ENCODE peak calls at places on chromosomes 4 and X, in nine cellular contexts. K is tibial nerve; Q is NCI-H187; O is GM23248; X is brain microvascular endothelial cell; E is stimulated activated CD4-positive, alpha-beta T cell treated with anti-CD3 and anti-CD28 coated beads, TNF-alpha, amount 100 ng/mL, for 4 hours; T is activated CD8-positive, alpha-beta memory T cell treated with anti-CD3 and anti-CD28 coated beads for 1 hour; I is left cardiac atrium; N is AG20443. F is an unnamed sample.

GRCh38 chr4:94032754-94033153 is 174.9 kb upstream of the SMARCAD1 start:
- DNase-seq in I (no peak), Q (no peak), T (no peak), O (peak), X (peak), N (peak), K (no peak), E (no peak), F (no peak)

GRCh38 chr4:92012899-92013867 is 290.6 kb upstream of the GRID2 start:
- DNase-seq in K (no peak), X (no peak), I (no peak), N (no peak), Q (no peak), E (no peak), O (no peak), T (no peak), F (no peak)

GRCh38 chrX:137166591-137166990 is 132.8 kb upstream of the GPR101 start:
- DNase-seq in K (no peak), T (no peak), Q (no peak), X (no peak), N (no peak), E (no peak), I (no peak), O (no peak), F (no peak)

GRCh38 chrX:63664083-63664482 is 120.9 kb downstream of the ARHGEF9 start:
- DNase-seq in K (no peak), N (no peak), Q (no peak), E (no peak), T (no peak), I (no peak), X (no peak), O (peak), F (no peak)

GRCh38 chr4:150769845-150770244 is 187.9 kb downstream of the MAB21L2 start:
- DNase-seq in O (no peak), T (no peak), N (no peak), K (no peak), I (no peak), E (no peak), Q (no peak), X (peak), F (no peak)

GRCh38 chrX:97057349-97057909 is 173.7 kb downstream of the RPA4 start:
- DNase-seq in I (no peak), X (no peak), Q (no peak), O (no peak), E (no peak), K (no peak), N (no peak), T (no peak), F (no peak)

GRCh38 chr4:142383800-142384470 is 462.2 kb downstream of the INPP4B start:
- DNase-seq in X (no peak), K (no peak), E (no peak), I (no peak), T (no peak), Q (no peak), O (peak), N (no peak), F (peak)

GRCh38 chr4:2436301-2436700 is 17.5 kb downstream of the CFAP99 start:
- DNase-seq in N (peak), Q (no peak), E (no peak), I (no peak), X (no peak), T (no peak), K (no peak), O (peak), F (no peak)

GRCh38 chrX:120769576-120770341 is 105.9 kb downstream of the CT47B1 start:
- DNase-seq in I (no peak), X (peak), K (no peak), Q (no peak), N (peak), T (no peak), O (peak), E (no peak), F (peak)

GRCh38 chrX:13064599-13065143 is 20.3 kb upstream of the FAM9C start:
- DNase-seq in T (no peak), I (no peak), Q (no peak), O (peak), E (no peak), K (no peak), X (peak), N (peak), F (no peak)

GRCh38 chr4:113435893-113436292 is 325.6 kb downstream of the CAMK2D start:
- DNase-seq in E (peak), K (peak), I (peak), T (no peak), O (peak), X (peak), N (peak), Q (peak), F (peak)

GRCh38 chr4:168656946-168657473 is 160.2 kb downstream of the PALLD start:
- DNase-seq in Q (no peak), T (no peak), K (no peak), N (no peak), O (no peak), I (no peak), E (no peak), X (no peak), F (no peak)

GRCh38 chr4:77893451-77893850 is 30.8 kb downstream of the MRPL1 start:
- DNase-seq in Q (no peak), I (no peak), E (no peak), O (no peak), T (no peak), K (no peak), X (no peak), N (no peak), F (no peak)

GRCh38 chrX:134469481-134469880 is 9.5 kb downstream of the HPRT1 start:
- DNase-seq in Q (no peak), T (no peak), O (peak), X (peak), N (peak), E (no peak), K (no peak), I (no peak), F (no peak)

GRCh38 chr4:8370106-8370787 is 70.3 kb downstream of the ACOX3 start:
- DNase-seq in O (no peak), N (no peak), T (no peak), E (no peak), Q (no peak), K (no peak), I (no peak), X (no peak), F (peak)

GRCh38 chr4:114729339-114729738 is 130.7 kb downstream of the UGT8 start:
- DNase-seq in X (no peak), I (no peak), K (no peak), Q (no peak), E (no peak), O (no peak), T (no peak), N (no peak), F (no peak)

GRCh38 chr4:173013232-173013932 is 155.2 kb upstream of the GALNT7 start:
- DNase-seq in T (no peak), E (peak), X (peak), K (peak), Q (peak), I (no peak), O (peak), N (peak), F (peak)

GRCh38 chrX:14832591-14832990 is 40.3 kb downstream of the FANCB start:
- DNase-seq in O (peak), T (no peak), Q (no peak), K (no peak), I (no peak), E (no peak), X (no peak), N (no peak), F (no peak)

GRCh38 chr4:82638479-82638878 is 76.7 kb upstream of the TMEM150C start:
- DNase-seq in K (no peak), Q (no peak), I (no peak), N (no peak), T (no peak), X (no peak), O (no peak), E (no peak), F (no peak)

GRCh38 chr4:26065833-26066232 is 151.8 kb downstream of the SMIM20 start:
- DNase-seq in Q (no peak), O (no peak), X (no peak), N (no peak), I (no peak), T (no peak), K (no peak), E (no peak), F (no peak)

GRCh38 chrX:136387951-136388502 is 87.3 kb downstream of the ADGRG4 start:
- DNase-seq in N (no peak), X (no peak), T (no peak), O (no peak), Q (no peak), K (no peak), E (no peak), I (no peak), F (no peak)

GRCh38 chr4:7291372-7292135 is 99.2 kb downstream of the SORCS2 start:
- DNase-seq in K (peak), I (peak), Q (no peak), O (no peak), X (peak), E (no peak), N (peak), T (no peak), F (no peak)

GRCh38 chr4:159273126-159273438 is 170.2 kb downstream of the RAPGEF2 start:
- DNase-seq in E (no peak), N (no peak), T (no peak), O (no peak), Q (no peak), K (no peak), X (no peak), I (no peak), F (no peak)

GRCh38 chrX:124113799-124114600 is 152.5 kb downstream of the STAG2 start:
- DNase-seq in K (no peak), O (no peak), N (no peak), T (no peak), I (no peak), E (no peak), Q (no peak), X (no peak), F (no peak)

GRCh38 chr4:24472514-24473308 is 111.6 kb downstream of the DHX15 start:
- DNase-seq in E (peak), T (no peak), O (peak), Q (peak), I (peak), K (peak), N (peak), X (peak), F (peak)

GRCh38 chr4:145181091-145181501 is 707 bp upstream of the OTUD4 start:
- DNase-seq in E (no peak), Q (peak), O (no peak), I (no peak), N (no peak), T (no peak), X (no peak), K (no peak), F (no peak)

GRCh38 chr4:1879491-1879890 is 8.3 kb downstream of the NSD2 start:
- DNase-seq in K (no peak), I (no peak), O (peak), N (no peak), T (no peak), X (no peak), E (no peak), Q (no peak), F (no peak)

GRCh38 chrX:47452112-47452511 is 30.9 kb downstream of the ZNF41 start:
- DNase-seq in I (no peak), Q (no peak), K (no peak), E (no peak), O (no peak), X (no peak), N (no peak), T (no peak), F (no peak)

GRCh38 chr4:145177511-145177905 is 2.9 kb downstream of the OTUD4 start:
- DNase-seq in Q (no peak), K (no peak), N (peak), O (peak), E (no peak), I (no peak), X (no peak), T (no peak), F (no peak)

GRCh38 chr4:157634057-157634456 is 413.5 kb downstream of the GRIA2 start:
- DNase-seq in X (no peak), Q (no peak), N (no peak), O (no peak), I (no peak), T (no peak), K (no peak), E (no peak), F (no peak)

GRCh38 chrX:2677764-2678163 is 13.3 kb upstream of the CD99 start:
- DNase-seq in Q (no peak), X (peak), K (peak), T (no peak), E (no peak), I (peak), O (peak), N (peak), F (peak)

GRCh38 chrX:81336455-81337144 is 134.7 kb downstream of the SH3BGRL start:
- DNase-seq in N (no peak), X (no peak), I (no peak), Q (no peak), T (no peak), O (no peak), E (no peak), K (no peak), F (no peak)

GRCh38 chr4:25951390-25951952 is 37.5 kb downstream of the SMIM20 start:
- DNase-seq in O (no peak), E (no peak), X (no peak), Q (no peak), T (no peak), K (no peak), I (no peak), N (no peak), F (no peak)

GRCh38 chr4:152936446-152937279 is 540 bp downstream of the FHDC1 start:
- DNase-seq in Q (no peak), K (no peak), E (no peak), T (no peak), O (peak), I (peak), X (no peak), N (peak), F (peak)

GRCh38 chrX:130878350-130879341 is 24.4 kb downstream of the ENOX2 start:
- DNase-seq in N (peak), O (peak), Q (no peak), K (no peak), E (no peak), I (peak), T (no peak), X (peak), F (no peak)

GRCh38 chr4:78552398-78553396 is 1.1 kb downstream of the ANXA3 start:
- DNase-seq in I (no peak), Q (no peak), K (no peak), E (no peak), X (no peak), T (no peak), O (no peak), N (no peak), F (peak)

GRCh38 chr4:46211406-46211805 is 87.6 kb upstream of the GABRG1 start:
- DNase-seq in T (no peak), E (no peak), N (no peak), I (no peak), K (no peak), X (no peak), Q (no peak), O (peak), F (no peak)

GRCh38 chr4:145545538-145546224 is 64.0 kb downstream of the SMAD1 start:
- DNase-seq in E (no peak), O (peak), I (no peak), N (peak), K (no peak), X (peak), Q (no peak), T (no peak), F (peak)

GRCh38 chr4:47383829-47384427 is 79.6 kb downstream of the COMMD8 start:
- DNase-seq in I (no peak), T (no peak), O (peak), E (no peak), K (no peak), N (peak), X (no peak), Q (no peak), F (peak)